ENCODE peak calls at places on chromosomes 16 and 17, in six cellular contexts. One of them, this sample, is unnamed.

GRCh38 chr17:82884341-82884871 is 44.6 kb upstream of the ZNF750 start:
- DNase-seq in transverse colon: no peak
- DNase-seq in HCT116: no peak
- DNase-seq in A549: no peak
- DNase-seq in vagina: no peak
- DNase-seq in IMR-90: no peak
- DNase-seq in this sample: no peak

GRCh38 chr16:69417537-69418199 is 6.8 kb upstream of the CYB5B start:
- DNase-seq in IMR-90: no peak
- DNase-seq in HCT116: no peak
- DNase-seq in vagina: no peak
- DNase-seq in A549: peak; percentile 96
- DNase-seq in transverse colon: no peak
- DNase-seq in this sample: no peak

GRCh38 chr16:17382949-17383348 is 87.8 kb downstream of the XYLT1 start:
- DNase-seq in HCT116: no peak
- DNase-seq in IMR-90: no peak
- DNase-seq in transverse colon: peak; percentile 30
- DNase-seq in A549: no peak
- DNase-seq in vagina: no peak
- DNase-seq in this sample: no peak

GRCh38 chr17:56988901-56989572 is 11.1 kb downstream of the SCPEP1 start:
- DNase-seq in A549: no peak
- DNase-seq in IMR-90: no peak
- DNase-seq in transverse colon: no peak
- DNase-seq in vagina: no peak
- DNase-seq in HCT116: no peak
- DNase-seq in this sample: no peak

GRCh38 chr16:25212636-25213035 is 4.1 kb upstream of the AQP8 start:
- DNase-seq in transverse colon: no peak
- DNase-seq in IMR-90: no peak
- DNase-seq in A549: no peak
- DNase-seq in HCT116: no peak
- DNase-seq in vagina: no peak
- DNase-seq in this sample: no peak

GRCh38 chr16:2598723-2599122 is 60.9 kb downstream of the PDPK1 start:
- DNase-seq in transverse colon: no peak
- DNase-seq in A549: no peak
- DNase-seq in vagina: no peak
- DNase-seq in IMR-90: no peak
- DNase-seq in HCT116: no peak
- DNase-seq in this sample: no peak

GRCh38 chr17:15240617-15241016 is 24.5 kb downstream of the PMP22 start:
- DNase-seq in transverse colon: no peak
- DNase-seq in IMR-90: peak; percentile 37
- DNase-seq in HCT116: no peak
- DNase-seq in A549: no peak
- DNase-seq in vagina: no peak
- DNase-seq in this sample: no peak

GRCh38 chr16:56950881-56951771 is 10.6 kb upstream of the CETP start:
- DNase-seq in A549: peak; percentile 65
- DNase-seq in vagina: no peak
- DNase-seq in HCT116: no peak
- DNase-seq in transverse colon: peak; percentile 59
- DNase-seq in IMR-90: peak; percentile 51
- DNase-seq in this sample: peak; percentile 49

GRCh38 chr16:73068546-73069401 is 20.8 kb upstream of the ZFHX3 start:
- DNase-seq in transverse colon: peak; percentile 57
- DNase-seq in vagina: no peak
- DNase-seq in A549: peak; percentile 89
- DNase-seq in IMR-90: peak; percentile 99
- DNase-seq in HCT116: no peak
- DNase-seq in this sample: no peak

GRCh38 chr17:79160980-79161621 is 86.5 kb downstream of the ENGASE start:
- DNase-seq in transverse colon: no peak
- DNase-seq in HCT116: no peak
- DNase-seq in A549: no peak
- DNase-seq in IMR-90: no peak
- DNase-seq in vagina: no peak
- DNase-seq in this sample: no peak

GRCh38 chr17:42248351-42249179 is 27.6 kb downstream of the STAT5B start:
- DNase-seq in vagina: no peak
- DNase-seq in transverse colon: peak; percentile 79
- DNase-seq in IMR-90: peak; percentile 93
- DNase-seq in HCT116: no peak
- DNase-seq in A549: no peak
- DNase-seq in this sample: peak; percentile 81
- TF ChIP-seq POLR2A in vagina: no peak
- TF ChIP-seq POLR2A in transverse colon: peak; percentile 55
- TF ChIP-seq POLR2A in IMR-90: no peak
- TF ChIP-seq POLR2A in HCT116: no peak
- TF ChIP-seq POLR2A in A549: no peak
- TF ChIP-seq POLR2A in this sample: peak; percentile 68

GRCh38 chr17:7176870-7177209 is 2.3 kb downstream of the ASGR1 start:
- DNase-seq in A549: no peak
- DNase-seq in HCT116: no peak
- DNase-seq in vagina: no peak
- DNase-seq in IMR-90: no peak
- DNase-seq in transverse colon: no peak
- DNase-seq in this sample: no peak

GRCh38 chr17:7177210-7177953 is 1.8 kb downstream of the ASGR1 start:
- DNase-seq in vagina: no peak
- DNase-seq in transverse colon: peak; percentile 71
- DNase-seq in IMR-90: peak; percentile 64
- DNase-seq in HCT116: no peak
- DNase-seq in A549: peak; percentile 72
- DNase-seq in this sample: peak; percentile 59

GRCh38 chr17:7177954-7178477 is 1.2 kb downstream of the ASGR1 start:
- DNase-seq in IMR-90: peak; percentile 71
- DNase-seq in A549: no peak
- DNase-seq in HCT116: no peak
- DNase-seq in vagina: no peak
- DNase-seq in transverse colon: no peak
- DNase-seq in this sample: no peak

GRCh38 chr17:7178973-7179316 is 225 bp downstream of the ASGR1 start:
- DNase-seq in IMR-90: no peak
- DNase-seq in vagina: no peak
- DNase-seq in A549: no peak
- DNase-seq in HCT116: no peak
- DNase-seq in transverse colon: no peak
- DNase-seq in this sample: no peak

GRCh38 chr17:7179317-7180254 is at the start of gene ASGR1:
- DNase-seq in A549: no peak
- DNase-seq in IMR-90: no peak
- DNase-seq in vagina: no peak
- DNase-seq in transverse colon: no peak
- DNase-seq in HCT116: no peak
- DNase-seq in this sample: no peak
- TF ChIP-seq POLR2A in A549: no peak
- TF ChIP-seq POLR2A in IMR-90: no peak
- TF ChIP-seq POLR2A in vagina: no peak
- TF ChIP-seq POLR2A in transverse colon: no peak
- TF ChIP-seq POLR2A in HCT116: no peak
- TF ChIP-seq POLR2A in this sample: no peak

GRCh38 chr17:74773414-74773813 is 2.7 kb downstream of the NAT9 start:
- DNase-seq in A549: no peak
- DNase-seq in transverse colon: no peak
- DNase-seq in vagina: no peak
- DNase-seq in IMR-90: no peak
- DNase-seq in HCT116: no peak
- DNase-seq in this sample: no peak

GRCh38 chr17:74770498-74771318 is 5.4 kb downstream of the NAT9 start:
- DNase-seq in A549: peak; percentile 77
- DNase-seq in transverse colon: peak; percentile 85
- DNase-seq in HCT116: peak; percentile 41
- DNase-seq in vagina: no peak
- DNase-seq in IMR-90: peak; percentile 24
- DNase-seq in this sample: peak; percentile 81

GRCh38 chr17:74769856-74770497 is 6.2 kb downstream of the NAT9 start:
- DNase-seq in IMR-90: no peak
- DNase-seq in vagina: no peak
- DNase-seq in transverse colon: no peak
- DNase-seq in HCT116: no peak
- DNase-seq in A549: no peak
- DNase-seq in this sample: no peak

GRCh38 chr17:74772071-74772470 is 4.1 kb downstream of the NAT9 start:
- DNase-seq in transverse colon: no peak
- DNase-seq in HCT116: no peak
- DNase-seq in IMR-90: no peak
- DNase-seq in vagina: no peak
- DNase-seq in A549: no peak
- DNase-seq in this sample: no peak

DNA sequence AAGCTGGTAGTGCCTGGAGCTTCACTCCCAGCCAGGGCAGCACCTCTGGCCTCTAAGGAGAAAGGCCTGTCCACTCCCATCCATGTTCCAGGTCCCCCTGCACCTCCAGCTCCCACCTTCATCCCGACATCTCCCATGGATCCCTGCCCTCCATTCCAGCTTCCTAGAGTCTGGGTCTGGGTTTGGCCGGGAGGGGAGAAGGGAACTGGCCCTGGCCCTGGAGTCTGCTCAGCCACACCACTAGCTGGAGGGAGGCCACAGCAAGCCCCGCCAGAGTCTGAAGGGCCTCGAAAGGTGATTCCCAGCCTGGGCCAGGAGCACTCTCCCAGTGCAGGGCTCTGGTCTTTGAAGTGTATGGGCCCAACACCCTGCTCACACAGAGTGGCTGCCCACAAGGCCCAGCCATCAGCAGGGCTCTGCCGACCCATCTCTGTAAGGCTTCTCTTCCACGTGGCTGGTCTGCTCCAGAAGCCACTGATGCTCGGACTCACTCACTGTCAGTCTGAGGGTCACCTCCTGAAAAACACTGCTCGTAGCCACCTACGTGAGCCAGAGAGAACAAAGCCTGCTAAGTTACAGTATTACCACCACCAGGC is 4.7 kb downstream of the NAT9 start:
- DNase-seq in A549: no peak
- DNase-seq in HCT116: no peak
- DNase-seq in vagina: no peak
- DNase-seq in transverse colon: no peak
- DNase-seq in IMR-90: no peak
- DNase-seq in this sample: no peak
- TF ChIP-seq POLR2A in A549: no peak
- TF ChIP-seq POLR2A in HCT116: no peak
- TF ChIP-seq POLR2A in vagina: no peak
- TF ChIP-seq POLR2A in transverse colon: no peak
- TF ChIP-seq POLR2A in IMR-90: no peak
- TF ChIP-seq POLR2A in this sample: no peak

GRCh38 chr17:53680745-53681144 is 142.0 kb upstream of the KIF2B start:
- DNase-seq in IMR-90: no peak
- DNase-seq in A549: no peak
- DNase-seq in HCT116: no peak
- DNase-seq in vagina: no peak
- DNase-seq in transverse colon: no peak
- DNase-seq in this sample: no peak
- TF ChIP-seq POLR2A in IMR-90: no peak
- TF ChIP-seq POLR2A in A549: no peak
- TF ChIP-seq POLR2A in HCT116: no peak
- TF ChIP-seq POLR2A in vagina: no peak
- TF ChIP-seq POLR2A in transverse colon: no peak
- TF ChIP-seq POLR2A in this sample: no peak

GRCh38 chr17:81239714-81240555 is 817 bp downstream of the NDUFAF8 start:
- DNase-seq in IMR-90: peak; percentile 6
- DNase-seq in transverse colon: no peak
- DNase-seq in vagina: no peak
- DNase-seq in HCT116: no peak
- DNase-seq in A549: peak; percentile 54
- DNase-seq in this sample: peak; percentile 61
- TF ChIP-seq POLR2A in IMR-90: no peak
- TF ChIP-seq POLR2A in transverse colon: peak; percentile 6
- TF ChIP-seq POLR2A in vagina: no peak
- TF ChIP-seq POLR2A in HCT116: no peak
- TF ChIP-seq POLR2A in A549: no peak
- TF ChIP-seq POLR2A in this sample: no peak

DNA sequence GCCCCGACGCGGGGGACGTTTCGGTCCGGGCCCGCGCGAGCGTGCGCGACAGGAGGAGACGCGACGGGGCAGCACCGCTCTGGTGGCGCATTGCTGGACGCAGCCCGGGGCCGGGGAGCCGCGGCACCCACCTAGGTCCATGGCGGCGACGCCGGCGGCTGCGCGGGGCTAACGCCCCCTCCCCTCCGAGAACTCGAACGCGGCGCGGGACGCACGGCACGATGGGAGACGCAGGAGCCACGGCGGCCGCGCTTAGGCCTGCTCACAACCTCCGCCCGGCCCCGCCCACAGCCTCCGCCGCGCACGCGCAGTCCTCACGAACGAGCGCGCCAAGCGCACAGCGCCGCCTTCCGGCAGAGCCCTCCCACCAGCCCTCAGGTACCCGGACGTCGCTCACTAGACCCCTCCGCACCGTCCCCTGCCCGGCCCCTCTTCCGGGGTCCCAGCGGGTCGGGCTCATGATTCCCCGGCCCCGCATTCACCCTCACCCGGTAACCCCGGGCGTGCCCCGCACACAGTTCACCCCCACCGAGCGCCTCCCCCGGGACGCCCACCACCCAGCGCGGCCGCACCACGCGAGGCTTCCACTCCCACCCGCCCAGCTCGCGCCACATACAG is at the start of gene GEMIN4:
- DNase-seq in IMR-90: peak; percentile 81
- DNase-seq in HCT116: peak; percentile 69
- DNase-seq in A549: peak; percentile 95
- DNase-seq in transverse colon: peak; percentile 95
- DNase-seq in vagina: no peak
- DNase-seq in this sample: peak; percentile 96
- TF ChIP-seq POLR2A in IMR-90: peak; percentile 70
- TF ChIP-seq POLR2A in HCT116: peak; percentile 78
- TF ChIP-seq POLR2A in A549: peak; percentile 92
- TF ChIP-seq POLR2A in transverse colon: peak; percentile 65
- TF ChIP-seq POLR2A in vagina: peak; percentile 77
- TF ChIP-seq POLR2A in this sample: peak; percentile 81

DNA sequence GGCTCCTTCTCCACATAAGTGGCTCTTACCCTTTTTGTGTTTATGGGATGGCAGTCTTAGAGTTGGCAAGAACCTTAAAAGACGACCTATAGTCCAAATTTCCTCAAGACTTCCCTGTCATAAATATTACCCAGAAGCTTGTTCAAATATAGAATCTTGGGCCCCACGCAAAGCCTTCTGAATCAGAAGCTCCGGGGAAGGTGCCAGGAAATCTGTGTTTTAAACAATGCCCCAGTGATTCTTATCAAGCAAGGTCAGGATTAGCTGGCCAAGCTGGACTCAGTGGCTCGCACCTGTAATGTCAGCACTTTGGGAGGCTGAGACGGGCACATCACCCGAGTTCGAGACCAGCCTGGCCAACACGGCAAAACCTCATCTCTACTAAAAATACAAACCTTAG is 85.7 kb downstream of the TIMM22 start:
- DNase-seq in transverse colon: no peak
- DNase-seq in A549: no peak
- DNase-seq in HCT116: no peak
- DNase-seq in IMR-90: peak; percentile 78
- DNase-seq in vagina: no peak
- DNase-seq in this sample: no peak
- TF ChIP-seq POLR2A in transverse colon: no peak
- TF ChIP-seq POLR2A in A549: no peak
- TF ChIP-seq POLR2A in HCT116: no peak
- TF ChIP-seq POLR2A in IMR-90: no peak
- TF ChIP-seq POLR2A in vagina: no peak
- TF ChIP-seq POLR2A in this sample: no peak

GRCh38 chr16:4945560-4946502 is 8.9 kb upstream of the PPL start:
- DNase-seq in vagina: no peak
- DNase-seq in transverse colon: no peak
- DNase-seq in A549: peak; percentile 74
- DNase-seq in IMR-90: no peak
- DNase-seq in HCT116: peak; percentile 74
- DNase-seq in this sample: peak; percentile 34
- TF ChIP-seq POLR2A in vagina: no peak
- TF ChIP-seq POLR2A in transverse colon: no peak
- TF ChIP-seq POLR2A in A549: no peak
- TF ChIP-seq POLR2A in IMR-90: no peak
- TF ChIP-seq POLR2A in HCT116: no peak
- TF ChIP-seq POLR2A in this sample: no peak

This sample was measured in erythroblast.